ENCODE peak calls at places on chromosomes 6 and 20, in ten cellular contexts. L is A549; A is activated CD8-positive, alpha-beta memory T cell treated with anti-CD3 and anti-CD28 coated beads, Interleukin-2, amount 10 ng/mL, durations not matched to agents 7 days and 5 days; E is upper lobe of left lung; F is memory B cell; G is activated naive CD8-positive, alpha-beta T cell treated with anti-CD3 and anti-CD28 coated beads, Interleukin-2, amount 10 ng/mL, durations not matched to agents 7 days and 5 days; W is K562; V is T-cell; Q is Right ventricle myocardium superior; Z is left lobe of liver. D is an unnamed sample.

GRCh38 chr20:40638414-40638813 is 50.6 kb downstream of the MAFB start:
- ATAC-seq in V (no peak), A (no peak), F (no peak), G (no peak), E (no peak), W (peak), L (no peak), Z (no peak), Q (no peak), D (no peak)

GRCh38 chr6:15935661-15936060 is 193.2 kb upstream of the MYLIP start:
- ATAC-seq in F (no peak), V (no peak), Z (no peak), A (no peak), Q (no peak), E (no peak), G (no peak), L (no peak), W (no peak), D (no peak)

GRCh38 chr20:15875446-15875845 is 697.8 kb downstream of the KIF16B start:
- ATAC-seq in Z (no peak), G (no peak), Q (no peak), A (no peak), F (peak), V (no peak), E (no peak), W (no peak), L (no peak), D (no peak)

GRCh38 chr6:22530506-22530905 is 38.9 kb upstream of the HDGFL1 start:
- ATAC-seq in W (no peak), A (no peak), Z (no peak), G (no peak), F (no peak), L (no peak), E (no peak), V (no peak), Q (no peak), D (no peak)

GRCh38 chr6:149054559-149055194 is 262.8 kb upstream of the TAB2 start:
- ATAC-seq in W (no peak), L (peak), Q (no peak), G (peak), E (no peak), V (no peak), F (peak), A (peak), Z (peak), D (no peak)

GRCh38 chr6:43786664-43787329 is 16.8 kb downstream of the VEGFA start:
- ATAC-seq in A (no peak), V (no peak), E (no peak), Z (peak), F (no peak), W (peak), G (no peak), L (no peak), Q (peak), D (no peak)

GRCh38 chr6:160831751-160832150 is 129.7 kb downstream of the PLG start:
- ATAC-seq in V (no peak), Q (no peak), L (no peak), A (no peak), G (no peak), Z (no peak), F (no peak), W (peak), E (no peak), D (no peak)

GRCh38 chr20:37911838-37912273 is 8.9 kb downstream of the VSTM2L start:
- ATAC-seq in F (peak), G (no peak), A (peak), Z (no peak), W (peak), V (no peak), E (peak), L (peak), Q (peak), D (no peak)